ENCODE peak calls at places on chromosomes 12 and 14, in six cellular contexts. Q is psoas muscle; J is activated T-helper 1 cell treated with anti-CD3 and anti-CD28 coated beads, Interleukin-12 subunit alpha, Interleukin-12 subunit beta, Interleukin-2, Interleukin-4 antibody, amounts not matched to agents 30 ng/mL and 10 ng/mL and 1 ng/mL, durations not matched to agents 14 hours and 24 hours and 36 hours; S is NCI-H1694 treated with DMSO at 0.1 percent for 48 hours; M is GM23338; O is nucleus accumbens. T is an unnamed sample.

GRCh38 chr12:120614873-120615272 is 25.6 kb upstream of the CABP1 start:
- DNase-seq in Q (no peak), J (no peak), S (no peak), M (no peak), O (no peak), T (no peak)

GRCh38 chr12:53173085-53173715 is 7.3 kb upstream of the ZNF740 start:
- DNase-seq in Q (no peak), J (no peak), S (no peak), M (no peak), O (no peak), T (no peak)

GRCh38 chr14:67487937-67488893 is at the start of gene TMEM229B:
- DNase-seq in Q (no peak), J (peak; percentile 80), S (no peak), M (no peak), O (no peak), T (peak; percentile 91)

GRCh38 chr12:68579254-68579653 is 31.4 kb upstream of the RAP1B start:
- DNase-seq in Q (no peak), J (no peak), S (no peak), M (no peak), O (no peak), T (no peak)

GRCh38 chr14:102527255-102528232 is 18.0 kb upstream of the ANKRD9 start:
- DNase-seq in Q (no peak), J (no peak), S (no peak), M (no peak), O (no peak), T (no peak)

GRCh38 chr14:24613747-24614146 is 4.3 kb upstream of the GZMH start:
- DNase-seq in Q (no peak), J (no peak), S (no peak), M (no peak), O (no peak), T (no peak)

GRCh38 chr12:6684609-6685008 is 4.6 kb downstream of the ZNF384 start:
- DNase-seq in Q (no peak), J (peak; percentile 24), S (peak; percentile 84), M (peak; percentile 89), O (no peak), T (no peak)

GRCh38 chr12:28040251-28040650 is 67.7 kb upstream of the PTHLH start:
- DNase-seq in Q (no peak), J (no peak), S (peak; percentile 99), M (no peak), O (no peak), T (no peak)

GRCh38 chr14:92316937-92317336 is 6.0 kb upstream of the SLC24A4 start:
- DNase-seq in Q (no peak), J (no peak), S (no peak), M (peak; percentile 13), O (no peak), T (no peak)

GRCh38 chr12:22617630-22618029 is 7.3 kb upstream of the ETNK1 start:
- DNase-seq in Q (no peak), J (no peak), S (no peak), M (no peak), O (no peak), T (no peak)